ENCODE peak calls at places on chromosomes 4 and X, in nine cellular contexts. F is adipocyte; E is transverse colon; A is cardiac muscle cell; W is CD8-positive, alpha-beta memory T cell; Z is lower lobe of right lung; R is trophoblast cell; M is suprapubic skin; H is neural progenitor cell. X is an unnamed sample.

GRCh38 chr4:147578611-147579010 is 38.6 kb upstream of the TMEM184C start:
- DNase-seq in R (no peak), Z (no peak), H (no peak), W (no peak), E (no peak), F (no peak), A (no peak), M (no peak), X (no peak)

GRCh38 chr4:2366252-2367192 is 51.9 kb downstream of the ZFYVE28 start:
- DNase-seq in M (no peak), Z (peak; percentile 38), E (no peak), W (no peak), A (no peak), F (peak; percentile 17), R (no peak), H (no peak), X (no peak)

GRCh38 chrX:41734530-41734929 is 10.5 kb downstream of the GPR82 start:
- DNase-seq in E (no peak), F (peak; percentile 44), R (peak; percentile 1), H (peak; percentile 33), Z (no peak), W (no peak), M (no peak), A (no peak), X (peak; percentile 37)

GRCh38 chrX:95893632-95894031 is 791.0 kb upstream of the DIAPH2 start:
- DNase-seq in F (peak; percentile 5), Z (no peak), M (no peak), R (peak; percentile 2), A (no peak), H (no peak), E (no peak), W (no peak), X (no peak)

GRCh38 chrX:87755493-87755892 is 237.9 kb downstream of the KLHL4 start:
- DNase-seq in H (no peak), W (no peak), R (no peak), Z (no peak), A (no peak), M (no peak), E (no peak), F (no peak), X (no peak)

GRCh38 chr4:94446386-94446785 is 5.4 kb upstream of the PDLIM5 start:
- DNase-seq in A (no peak), H (no peak), R (peak; percentile 19), W (no peak), E (no peak), Z (no peak), F (peak; percentile 80), M (no peak), X (no peak)

GRCh38 chr4:153111426-153112070 is 92.7 kb upstream of the TRIM2 start:
- DNase-seq in H (no peak), F (no peak), E (no peak), A (no peak), R (no peak), M (no peak), Z (no peak), W (no peak), X (peak; percentile 81)

GRCh38 chr4:136818811-136819210 is 713.5 kb downstream of the PCDH18 start:
- DNase-seq in A (no peak), W (no peak), Z (no peak), E (no peak), H (no peak), F (peak; percentile 11), M (no peak), R (no peak), X (no peak)

GRCh38 chr4:42369489-42369888 is 27.8 kb upstream of the SHISA3 start:
- DNase-seq in E (no peak), R (no peak), Z (no peak), H (no peak), M (no peak), W (no peak), F (no peak), A (no peak), X (no peak)

GRCh38 chr4:84905646-84906045 is 60.8 kb downstream of the WDFY3 start:
- DNase-seq in R (no peak), H (no peak), E (no peak), Z (no peak), F (no peak), W (no peak), M (no peak), A (peak; percentile 31), X (no peak)

GRCh38 chr4:10097906-10098769 is 18.5 kb downstream of the WDR1 start:
- DNase-seq in A (no peak), Z (no peak), M (no peak), H (no peak), W (no peak), R (no peak), F (peak; percentile 31), E (no peak), X (no peak)

GRCh38 chr4:10095296-10095991 is 21.2 kb downstream of the WDR1 start:
- DNase-seq in Z (no peak), A (no peak), H (no peak), E (no peak), F (no peak), R (no peak), M (no peak), W (peak; percentile 30), X (no peak)

GRCh38 chr4:10096976-10097330 is 19.6 kb downstream of the WDR1 start:
- DNase-seq in Z (no peak), R (no peak), F (no peak), W (no peak), H (no peak), E (no peak), M (no peak), A (no peak), X (no peak)

GRCh38 chr4:10094841-10095240 is 21.8 kb downstream of the WDR1 start:
- DNase-seq in M (no peak), A (no peak), H (no peak), Z (no peak), W (no peak), E (no peak), F (no peak), R (no peak), X (no peak)

DNA sequence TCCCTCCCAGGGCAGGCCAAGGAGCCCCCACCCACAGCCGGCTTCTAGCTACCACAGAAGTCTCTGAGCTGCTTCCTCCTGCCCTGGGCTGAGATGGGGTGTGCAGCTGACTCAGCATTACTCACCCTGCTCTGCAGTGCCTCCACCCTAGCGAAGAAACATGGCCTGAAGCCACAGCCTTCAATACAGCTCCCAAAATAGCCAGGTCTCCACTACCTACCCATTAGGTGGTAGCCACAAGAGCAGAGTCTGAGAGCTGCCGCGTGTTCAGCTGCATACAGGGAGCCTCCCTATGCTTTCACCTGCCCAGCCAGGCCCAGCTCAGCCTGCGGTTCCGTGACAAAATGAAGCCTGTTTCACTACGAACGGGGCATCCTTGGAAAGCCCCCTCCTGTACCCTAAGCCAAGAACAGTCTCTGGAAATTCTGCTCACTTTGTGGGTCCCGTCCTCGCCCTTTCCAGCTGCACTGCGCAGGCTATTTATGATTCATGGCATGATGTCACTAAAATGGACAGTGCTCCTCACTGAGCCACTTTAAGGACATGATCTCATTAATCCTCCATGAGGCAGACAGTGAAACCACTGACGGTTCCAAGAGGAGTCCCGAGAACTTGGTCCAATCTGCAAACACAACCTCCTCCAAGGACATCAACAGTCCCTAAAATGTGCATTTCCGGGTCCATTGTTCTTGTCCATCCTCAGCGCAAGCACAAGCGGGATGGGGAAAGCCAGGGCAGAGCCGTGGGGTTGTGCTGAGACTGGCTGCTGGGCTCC is 20.2 kb downstream of the WDR1 start:
- DNase-seq in Z (peak; percentile 70), M (no peak), A (no peak), F (peak; percentile 83), E (peak; percentile 70), R (peak; percentile 16), H (no peak), W (peak; percentile 61), X (peak; percentile 42)
- H3K4me1 ChIP-seq in Z (peaks cover 70% of the 10 kb centered on the region), M (peaks cover 89% of the 10 kb centered on the region), A (peaks cover 67% of the 10 kb centered on the region), F (peaks cover 40% of the 10 kb centered on the region), E (peaks cover 64% of the 10 kb centered on the region), R (peaks cover 42% of the 10 kb centered on the region), H (peaks cover 26% of the 10 kb centered on the region), W (peaks cover 88% of the 10 kb centered on the region), X (no peaks in the 10 kb centered on the region)

GRCh38 chrX:16737024-16737423 is 17.6 kb downstream of the SYAP1 start:
- DNase-seq in R (no peak), H (no peak), E (no peak), W (no peak), Z (no peak), A (no peak), M (no peak), F (no peak), X (no peak)

GRCh38 chrX:16743604-16744325 is 24.4 kb downstream of the SYAP1 start:
- DNase-seq in R (no peak), M (no peak), E (no peak), F (peak; percentile 39), A (no peak), H (no peak), W (no peak), Z (no peak), X (no peak)

GRCh38 chrX:16745102-16745501 is 25.7 kb downstream of the SYAP1 start:
- DNase-seq in H (no peak), M (no peak), F (no peak), A (no peak), E (no peak), R (no peak), Z (no peak), W (no peak), X (no peak)

DNA sequence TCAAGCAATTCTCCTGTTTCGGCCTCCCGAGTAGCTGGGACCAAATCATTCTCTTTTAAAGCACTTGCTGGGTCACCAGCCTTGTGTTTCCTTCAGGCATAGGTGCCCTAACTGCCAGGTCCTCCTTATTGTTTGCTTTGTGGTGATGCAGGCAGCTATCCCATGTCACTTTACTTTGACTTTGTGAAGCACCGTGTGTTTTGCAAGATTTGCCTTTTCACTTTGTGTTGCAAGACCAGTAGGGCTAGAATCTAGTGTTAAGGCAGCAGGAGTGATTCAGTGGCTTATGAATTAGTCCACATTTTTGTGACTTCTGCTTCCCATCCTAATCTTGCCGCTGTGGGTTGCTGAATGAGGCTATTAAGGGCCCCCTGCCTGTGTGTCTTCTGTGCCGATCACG is 20.2 kb downstream of the SYAP1 start:
- DNase-seq in W (no peak), Z (no peak), R (peak; percentile 26), M (no peak), E (no peak), F (peak; percentile 9), A (no peak), H (peak; percentile 66), X (no peak)
- H3K36me3 ChIP-seq in W (no peaks in the 10 kb centered on the region), Z (peaks cover 62% of the 10 kb centered on the region), R (peaks cover 49% of the 10 kb centered on the region), M (peaks cover 54% of the 10 kb centered on the region), E (no peaks in the 10 kb centered on the region), F (peaks cover 63% of the 10 kb centered on the region), A (peaks cover 46% of the 10 kb centered on the region), H (peaks cover 16% of the 10 kb centered on the region), X (peaks cover 50% of the 10 kb centered on the region)

GRCh38 chrX:67546496-67547423 is 2.9 kb downstream of the AR start:
- DNase-seq in W (no peak), M (peak; percentile 57), A (no peak), F (peak; percentile 2), E (no peak), Z (no peak), R (no peak), H (peak; percentile 41), X (peak; percentile 19)
- H3K4me3 ChIP-seq in W (no peak overlapping the region), M (peak overlapping the region; percentile 57), A (peak overlapping the region; percentile 40), F (peak overlapping the region; percentile 88), E (peak overlapping the region; percentile 46), Z (peak overlapping the region; percentile 50), R (peak overlapping the region; percentile 71), H (peak overlapping the region; percentile 58), X (peak overlapping the region; percentile 85)

DNA sequence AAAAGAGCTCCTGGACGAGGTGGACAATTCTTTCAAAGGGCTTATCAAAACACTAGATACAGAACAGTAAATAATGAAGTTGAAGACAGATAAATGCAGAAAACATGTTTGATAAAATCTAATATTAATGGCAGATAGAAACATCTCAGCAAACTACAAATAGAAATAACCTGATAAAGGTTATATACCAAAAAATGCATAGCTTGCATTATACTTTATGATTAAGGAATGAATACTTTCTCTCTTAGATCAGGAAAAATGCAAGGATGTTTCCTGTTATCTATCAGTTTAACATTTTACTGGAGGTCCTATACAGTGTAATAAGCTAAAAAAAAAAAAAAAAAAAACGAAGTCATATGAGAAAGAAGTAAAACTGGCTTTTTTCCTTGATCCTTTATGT is 304.5 kb upstream of the CXorf51A start:
- DNase-seq in Z (no peak), M (no peak), E (no peak), A (no peak), R (no peak), W (no peak), F (no peak), H (no peak), X (no peak)
- H3K4me1 ChIP-seq in Z (no peaks in the 10 kb centered on the region), M (no peaks in the 10 kb centered on the region), E (no peaks in the 10 kb centered on the region), A (peaks cover 5% of the 10 kb centered on the region), R (no peaks in the 10 kb centered on the region), W (no peaks in the 10 kb centered on the region), F (no peaks in the 10 kb centered on the region), H (no peaks in the 10 kb centered on the region), X (no peaks in the 10 kb centered on the region)